ENCODE peak calls at places on chromosomes 1 and 21, in ten cellular contexts. B, J, Y, N, C, L, K, H, R and Q are unnamed samples. For H3K4me1, the result is how much of the 10 kb centered on the place peaks cover.

GRCh38 chr1:66644331-66644730 is 107.9 kb upstream of the DYNLT5 start:
- DNase-seq in H (no peak), J (no peak), K (no peak), B (no peak), N (no peak), R (no peak), Y (no peak), C (no peak), L (no peak), Q (no peak)

GRCh38 chr1:101025283-101025679 is 303 bp downstream of the DPH5 start:
- DNase-seq in K (peak), H (peak), B (peak), C (no peak), L (no peak), N (no peak), J (peak), Y (no peak), R (peak), Q (no peak)

GRCh38 chr1:60547821-60548220 is 474.3 kb upstream of the C1orf87 start:
- DNase-seq in N (no peak), K (no peak), J (no peak), H (no peak), B (no peak), C (no peak), Y (no peak), R (no peak), L (no peak), Q (no peak)

GRCh38 chr1:41639332-41639936 is 155.0 kb upstream of the EDN2 start:
- DNase-seq in R (peak), K (peak), B (no peak), C (no peak), H (no peak), L (peak), N (no peak), Y (peak), J (no peak), Q (peak)

GRCh38 chr1:215526147-215526845 is 40.8 kb upstream of the KCTD3 start:
- DNase-seq in N (no peak), R (peak), H (peak), L (no peak), Y (no peak), B (peak), K (peak), J (no peak), C (no peak), Q (no peak)

GRCh38 chr1:60637651-60638050 is 444.7 kb upstream of the NFIA start:
- DNase-seq in L (no peak), R (no peak), B (no peak), Y (no peak), C (no peak), K (no peak), H (no peak), N (no peak), J (no peak), Q (no peak)

GRCh38 chr1:58881471-58881994 is 97.7 kb upstream of the JUN start:
- DNase-seq in C (no peak), B (no peak), N (no peak), R (peak), Y (peak), K (peak), H (peak), J (no peak), L (peak), Q (peak)

GRCh38 chr1:161061419-161061818 is 8.3 kb downstream of the ARHGAP30 start:
- DNase-seq in K (no peak), C (no peak), H (no peak), L (no peak), R (no peak), N (no peak), J (no peak), B (no peak), Y (no peak), Q (no peak)

GRCh38 chr1:226409392-226409791 is 1.5 kb upstream of the PARP1 start:
- DNase-seq in Y (no peak), R (no peak), C (no peak), L (no peak), B (no peak), K (no peak), H (no peak), N (no peak), J (no peak), Q (no peak)

GRCh38 chr1:183244466-183244865 is 58.4 kb downstream of the LAMC2 start:
- DNase-seq in Y (peak), B (no peak), N (peak), C (no peak), K (peak), R (peak), L (peak), J (no peak), H (peak), Q (peak)

GRCh38 chr1:85224734-85225623 is 24.2 kb upstream of the SYDE2 start:
- DNase-seq in H (peak), N (no peak), B (no peak), J (no peak), R (peak), L (no peak), K (no peak), C (no peak), Y (no peak), Q (no peak)

GRCh38 chr1:52413410-52414104 is 9.2 kb downstream of the PRPF38A start:
- DNase-seq in N (no peak), Y (no peak), J (no peak), K (peak), C (no peak), H (no peak), B (no peak), R (peak), L (no peak), Q (no peak)

GRCh38 chr1:10193340-10193739 is 17.0 kb upstream of the KIF1B start:
- DNase-seq in L (no peak), H (no peak), Y (no peak), C (no peak), B (no peak), K (no peak), J (no peak), N (no peak), R (no peak), Q (no peak)

GRCh38 chr1:209103135-209103534 is 480.4 kb upstream of the CAMK1G start:
- DNase-seq in Y (no peak), C (no peak), N (no peak), H (no peak), K (no peak), B (no peak), J (no peak), L (no peak), R (no peak), Q (no peak)

GRCh38 chr1:167011560-167012191 is 22.6 kb downstream of the MAEL start:
- DNase-seq in J (no peak), B (no peak), H (no peak), Y (no peak), R (no peak), N (no peak), K (no peak), L (no peak), C (no peak), Q (no peak)

GRCh38 chr1:235511470-235512240 is 7.4 kb upstream of the B3GALNT2 start:
- DNase-seq in B (no peak), Y (no peak), H (no peak), J (no peak), L (no peak), C (no peak), R (peak), N (no peak), K (peak), Q (no peak)

GRCh38 chr1:63051356-63051755 is 267.4 kb downstream of the ATG4C start:
- DNase-seq in B (no peak), L (no peak), H (no peak), R (no peak), K (no peak), J (no peak), C (no peak), N (no peak), Y (no peak), Q (no peak)

GRCh38 chr1:207911983-207912760 is 1.2 kb upstream of the CD34 start:
- DNase-seq in K (peak), Y (no peak), B (no peak), C (no peak), R (no peak), L (no peak), J (no peak), H (no peak), N (no peak), Q (no peak)

GRCh38 chr1:221742555-221743415 is 896 bp upstream of the DUSP10 start:
- DNase-seq in H (peak), J (peak), L (peak), R (peak), N (peak), C (peak), Y (peak), B (peak), K (peak), Q (peak)

GRCh38 chr1:25529518-25530347 is 13.7 kb upstream of the LDLRAP1 start:
- DNase-seq in B (peak), J (no peak), K (no peak), H (no peak), L (no peak), C (no peak), Y (no peak), R (no peak), N (no peak), Q (no peak)

GRCh38 chr21:46667191-46667734 is 31.8 kb downstream of the PRMT2 start:
- DNase-seq in K (peak), B (peak), C (no peak), R (peak), H (no peak), Y (no peak), J (no peak), N (no peak), L (no peak), Q (no peak)

GRCh38 chr1:160658956-160659255 is 12.1 kb upstream of the SLAMF1 start:
- DNase-seq in L (no peak), C (no peak), J (no peak), Y (no peak), N (no peak), B (no peak), K (no peak), R (no peak), H (no peak), Q (no peak)

GRCh38 chr1:201827321-201828281 is 1.4 kb upstream of the IPO9 start:
- DNase-seq in K (peak), H (no peak), Y (no peak), R (no peak), C (no peak), N (no peak), B (no peak), L (no peak), J (no peak), Q (no peak)

GRCh38 chr1:220038640-220039039 is 7.7 kb downstream of the EPRS1 start:
- DNase-seq in B (no peak), C (no peak), J (no peak), L (no peak), H (no peak), K (no peak), Y (no peak), R (no peak), N (no peak), Q (no peak)

GRCh38 chr1:180311011-180311730 is 81.1 kb downstream of the LHX4 start:
- DNase-seq in R (peak), N (no peak), C (no peak), L (no peak), K (peak), B (no peak), J (no peak), Y (no peak), H (peak), Q (no peak)

GRCh38 chr1:185315364-185316108 is 1.5 kb downstream of the IVNS1ABP start:
- DNase-seq in C (no peak), Y (no peak), K (peak), J (no peak), N (no peak), R (no peak), L (no peak), H (peak), B (no peak), Q (no peak)

GRCh38 chr1:154557939-154558609 is 388 bp downstream of the UBE2Q1 start:
- DNase-seq in R (peak), N (peak), K (peak), L (peak), C (peak), B (no peak), H (peak), Y (peak), J (peak), Q (peak)

GRCh38 chr1:97603776-97604175 is 317.1 kb downstream of the DPYD start:
- DNase-seq in Y (no peak), C (no peak), J (no peak), K (no peak), L (no peak), H (no peak), R (peak), B (no peak), N (no peak), Q (no peak)

GRCh38 chr1:55965981-55966461 is 613.3 kb downstream of the PLPP3 start:
- DNase-seq in Y (no peak), K (no peak), H (no peak), R (peak), N (no peak), B (no peak), L (no peak), C (no peak), J (no peak), Q (no peak)

GRCh38 chr1:1059494-1060280 is 14.4 kb downstream of the RNF223 start:
- DNase-seq in Y (peak), L (peak), N (peak), R (peak), K (peak), H (peak), B (peak), C (peak), J (peak), Q (peak)

GRCh38 chr1:191498825-191499224 is 659.4 kb upstream of the RGS18 start:
- DNase-seq in Y (no peak), N (no peak), H (no peak), C (no peak), L (no peak), J (no peak), B (no peak), K (no peak), R (no peak), Q (no peak)

GRCh38 chr21:32516729-32517649 is 68.3 kb downstream of the TCP10L start:
- DNase-seq in C (no peak), N (peak), L (peak), H (peak), B (no peak), Y (no peak), J (no peak), K (peak), R (peak), Q (no peak)

GRCh38 chr1:169557131-169557530 is 29.1 kb downstream of the F5 start:
- DNase-seq in J (no peak), H (no peak), C (no peak), B (no peak), K (no peak), R (no peak), N (no peak), Y (no peak), L (no peak), Q (no peak)

GRCh38 chr1:37123266-37123665 is 89.0 kb upstream of the GRIK3 start:
- DNase-seq in L (no peak), J (no peak), R (no peak), B (peak), C (no peak), K (no peak), Y (no peak), H (no peak), N (no peak), Q (no peak)

GRCh38 chr1:232655041-232655745 is 25.3 kb upstream of the SIPA1L2 start:
- DNase-seq in B (no peak), Y (no peak), R (no peak), K (no peak), C (no peak), J (no peak), N (no peak), L (no peak), H (peak), Q (no peak)

GRCh38 chr1:3030663-3031381 is 9.6 kb downstream of the ACTRT2 start:
- DNase-seq in L (peak), N (peak), R (no peak), Y (no peak), B (no peak), H (no peak), K (no peak), J (no peak), C (no peak), Q (no peak)

GRCh38 chr1:192538407-192539311 is 36.9 kb upstream of the RGS1 start:
- DNase-seq in N (no peak), Y (no peak), B (no peak), J (peak), K (peak), H (peak), C (no peak), L (no peak), R (peak), Q (no peak)

GRCh38 chr1:43285269-43285986 is at the start of gene C1orf210:
- DNase-seq in Y (no peak), J (peak), H (peak), R (no peak), B (no peak), L (no peak), N (no peak), K (no peak), C (no peak), Q (no peak)
- H3K4me3 ChIP-seq in Y (no peak), J (no peak), H (peak), R (no peak), B (no peak), L (no peak), N (no peak), K (no peak), C (no peak), Q (no peak)

DNA sequence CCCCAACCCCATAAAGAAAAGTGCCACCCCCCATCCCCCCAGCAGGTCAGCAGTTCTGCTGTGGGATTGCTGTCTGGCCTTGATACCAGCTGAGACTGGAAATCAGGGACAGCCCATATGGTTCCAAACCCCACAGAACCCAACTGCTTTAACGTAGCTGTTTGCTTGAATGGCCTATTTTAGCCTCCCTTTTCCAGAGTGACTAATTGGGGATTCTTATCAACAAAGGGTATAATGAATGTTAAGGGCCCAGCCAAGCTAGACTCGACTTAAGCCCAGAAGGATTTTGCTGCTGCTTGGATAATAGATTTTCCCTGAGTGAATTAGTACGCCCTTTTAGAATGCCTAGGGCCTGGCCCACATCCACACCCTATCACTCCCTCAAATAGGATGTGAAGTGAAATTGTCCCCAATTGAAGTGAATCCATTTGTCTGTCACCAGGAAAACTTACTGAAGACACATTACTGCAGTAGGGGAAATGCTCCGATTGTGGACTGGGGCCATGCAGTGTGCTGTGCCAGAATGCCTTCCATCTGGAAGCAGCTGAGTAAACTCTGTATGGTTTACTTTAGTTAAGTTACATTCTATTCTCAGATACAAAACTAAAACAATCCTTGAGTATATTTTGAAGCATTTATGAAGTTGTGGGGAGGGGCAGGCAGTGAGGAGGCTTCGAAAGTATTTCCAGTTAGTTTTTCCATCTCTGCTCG is 156.9 kb downstream of the DHRS3 start:
- DNase-seq in B (no peak), Y (peak), N (peak), J (no peak), C (no peak), R (peak), H (no peak), L (peak), K (no peak), Q (no peak)
- H3K27ac ChIP-seq in B (peak), Y (peak), N (peak), J (no peak), C (no peak), R (peak), H (peak), L (peak), K (no peak), Q (peak)

GRCh38 chr21:45034556-45035476 is 39.6 kb upstream of the ADARB1 start:
- DNase-seq in Y (no peak), K (no peak), N (no peak), B (no peak), R (no peak), J (no peak), C (no peak), L (no peak), H (no peak), Q (no peak)
- H3K4me1 ChIP-seq in Y (under half), K (under half), N (under half), B (under half), R (under half), J (under half), C (under half), L (under half), H (under half), Q (under half)

DNA sequence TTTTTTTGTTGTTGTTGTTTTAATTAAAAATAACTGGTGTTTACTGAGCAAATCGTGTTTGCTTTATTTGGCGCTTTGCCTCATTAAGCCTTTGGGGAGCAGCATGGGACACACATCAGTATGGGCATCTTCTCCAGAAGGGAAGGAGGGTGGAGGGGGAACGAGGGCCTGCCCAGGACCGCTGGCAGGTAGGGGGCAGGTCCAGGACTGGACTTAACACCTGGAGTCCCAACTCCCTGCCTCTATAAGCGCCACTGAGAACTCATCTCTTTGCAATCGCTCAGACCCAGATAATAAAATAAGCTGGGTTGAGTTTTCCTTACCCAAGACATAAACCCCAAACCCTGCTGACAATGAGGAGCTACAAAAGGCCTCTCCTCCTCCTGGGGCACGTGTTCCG is 15.1 kb downstream of the ABCG1 start:
- DNase-seq in R (no peak), L (no peak), N (no peak), K (no peak), H (no peak), J (no peak), B (peak), Y (no peak), C (no peak), Q (no peak)
- H3K4me3 ChIP-seq in R (no peak), L (peak), N (peak), K (no peak), H (no peak), J (peak), B (no peak), Y (peak), C (peak), Q (peak)

GRCh38 chr21:44614961-44615391 is 3.1 kb downstream of the KRTAP10-8 start:
- DNase-seq in Y (no peak), K (no peak), R (no peak), B (no peak), C (no peak), L (no peak), H (no peak), J (no peak), N (no peak), Q (no peak)

GRCh38 chr21:44614161-44614631 is 2.3 kb downstream of the KRTAP10-8 start:
- DNase-seq in J (no peak), Y (no peak), N (no peak), H (no peak), L (no peak), K (no peak), R (no peak), C (no peak), B (no peak), Q (no peak)

GRCh38 chr21:44615881-44616590 is 4.2 kb downstream of the KRTAP10-8 start:
- DNase-seq in N (no peak), R (no peak), Y (no peak), B (no peak), C (no peak), L (no peak), J (no peak), K (no peak), H (no peak), Q (no peak)

GRCh38 chr21:44616591-44616926 is 4.7 kb downstream of the KRTAP10-8 start:
- DNase-seq in J (no peak), N (no peak), R (no peak), K (no peak), C (no peak), H (no peak), B (no peak), Y (no peak), L (no peak), Q (no peak)

DNA sequence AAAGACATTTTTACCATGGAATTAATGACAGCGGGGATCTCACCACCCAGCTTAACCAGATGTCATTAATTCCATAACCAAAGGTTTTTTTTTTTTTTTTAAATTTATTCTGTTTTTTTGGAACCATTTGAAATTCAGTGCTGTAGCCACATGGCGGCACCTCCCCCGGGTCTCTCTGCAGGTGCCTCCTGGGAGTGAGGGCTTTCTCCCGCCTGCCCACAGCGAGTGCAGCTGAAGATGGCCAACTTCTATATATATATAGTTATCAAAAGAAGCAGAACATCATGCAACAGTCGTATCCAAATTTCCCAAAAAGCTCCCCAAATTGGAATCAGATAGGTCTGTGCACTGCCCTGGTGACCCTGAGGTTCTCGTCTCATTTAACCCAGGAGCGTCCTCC is 3.6 kb downstream of the KRTAP10-8 start:
- DNase-seq in L (no peak), H (no peak), J (no peak), R (no peak), C (no peak), N (no peak), B (no peak), K (no peak), Y (no peak), Q (no peak)
- H3K27ac ChIP-seq in L (no peak), H (no peak), J (no peak), R (no peak), C (no peak), N (no peak), B (no peak), K (no peak), Y (no peak), Q (no peak)

GRCh38 chr1:245788886-245789285 is 634.1 kb downstream of the KIF26B start:
- DNase-seq in R (no peak), L (no peak), Y (no peak), C (no peak), K (no peak), H (no peak), J (no peak), N (no peak), B (no peak), Q (no peak)
- H3K4me1 ChIP-seq in R (under half), L (under half), Y (under half), C (under half), K (under half), H (under half), J (under half), N (under half), B (half or more), Q (under half)